ENCODE peak calls at places on chromosomes 6 and 20, in eight cellular contexts. P is astrocyte of the cerebellum, A is PC-3, D is neural progenitor cell, X is right atrium auricular region, T is K562, L is adipocyte, N is astrocyte of the spinal cord. E is an unnamed sample.

GRCh38 chr6:17863971-17864754 is 123.3 kb downstream of the KIF13A start:
- DNase-seq in P (no peak), A (peak; percentile 96), D (no peak), X (no peak), T (peak; percentile 50), L (peak; percentile 67), N (peak; percentile 71), E (peak; percentile 24)

GRCh38 chr6:5302220-5302946 is 41.1 kb downstream of the FARS2 start:
- DNase-seq in P (peak; percentile 55), A (no peak), D (no peak), X (no peak), T (peak; percentile 79), L (no peak), N (peak; percentile 26), E (no peak)

GRCh38 chr6:170074907-170075306 is 216.0 kb downstream of the DLL1 start:
- DNase-seq in P (no peak), A (no peak), D (no peak), X (no peak), T (no peak), L (no peak), N (no peak), E (no peak)

GRCh38 chr6:89938014-89938413 is 43.7 kb downstream of the GJA10 start:
- DNase-seq in P (no peak), A (no peak), D (no peak), X (no peak), T (no peak), L (no peak), N (no peak), E (no peak)

GRCh38 chr6:42460892-42461291 is 9.2 kb upstream of the TRERF1 start:
- DNase-seq in P (no peak), A (no peak), D (no peak), X (no peak), T (no peak), L (peak; percentile 65), N (peak; percentile 9), E (no peak)

GRCh38 chr6:158972241-158973233 is 27.5 kb downstream of the RSPH3 start:
- DNase-seq in P (peak; percentile 39), A (peak; percentile 75), D (peak; percentile 35), X (no peak), T (peak; percentile 71), L (peak; percentile 82), N (peak; percentile 70), E (peak; percentile 15)

GRCh38 chr6:24883618-24884017 is 52.1 kb downstream of the RIPOR2 start:
- DNase-seq in P (peak; percentile 9), A (peak; percentile 73), D (no peak), X (no peak), T (no peak), L (peak; percentile 67), N (peak; percentile 56), E (no peak)

GRCh38 chr6:135722182-135722581 is 129.3 kb upstream of the PDE7B start:
- DNase-seq in P (no peak), A (peak; percentile 79), D (no peak), X (no peak), T (no peak), L (no peak), N (no peak), E (no peak)

GRCh38 chr20:59993736-59994484 is 35.7 kb downstream of the CDH26 start:
- DNase-seq in P (no peak), A (no peak), D (peak; percentile 16), X (no peak), T (no peak), L (no peak), N (no peak), E (no peak)

GRCh38 chr6:152273638-152274037 is 363.5 kb downstream of the SYNE1 start:
- DNase-seq in P (no peak), A (no peak), D (peak; percentile 44), X (no peak), T (no peak), L (no peak), N (peak; percentile 11), E (no peak)

GRCh38 chr6:35173068-35174042 is 32.2 kb upstream of the TCP11 start:
- DNase-seq in P (no peak), A (peak; percentile 74), D (no peak), X (no peak), T (no peak), L (no peak), N (no peak), E (no peak)

GRCh38 chr6:165762876-165763275 is 99.8 kb upstream of the PDE10A start:
- DNase-seq in P (peak; percentile 3), A (no peak), D (no peak), X (no peak), T (no peak), L (no peak), N (no peak), E (no peak)

GRCh38 chr6:37556884-37557644 is 57.4 kb upstream of the CCDC167 start:
- DNase-seq in P (no peak), A (no peak), D (no peak), X (no peak), T (no peak), L (no peak), N (no peak), E (no peak)

GRCh38 chr20:16864958-16865357 is 116.8 kb downstream of the OTOR start:
- DNase-seq in P (no peak), A (no peak), D (no peak), X (no peak), T (no peak), L (no peak), N (no peak), E (no peak)

DNA sequence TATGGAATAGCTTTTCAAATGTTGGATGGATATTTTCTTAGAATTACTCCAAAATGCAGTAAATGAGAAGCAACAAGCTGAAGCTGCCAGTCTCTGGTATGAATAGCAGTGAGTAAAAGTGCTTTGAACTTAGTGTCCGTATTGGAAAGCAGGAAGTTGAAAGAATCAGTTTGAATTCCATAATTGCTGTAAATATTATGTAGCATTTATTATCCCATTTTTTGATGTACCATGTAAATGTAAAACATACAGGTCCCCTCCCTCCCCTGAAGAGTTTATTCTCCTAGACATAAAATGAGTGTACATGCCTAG is 113.5 kb downstream of the SLC16A10 start:
- DNase-seq in P (no peak), A (no peak), D (no peak), X (no peak), T (no peak), L (no peak), N (no peak), E (no peak)
- H3K4me3 ChIP-seq in P (no peak overlapping the region), A (no peak overlapping the region), D (no peak overlapping the region), X (no peak overlapping the region), T (no peak overlapping the region), L (no peak overlapping the region), N (no peak overlapping the region), E (no peak overlapping the region)

GRCh38 chr20:61748376-61748775 is 317.3 kb downstream of the TAF4 start:
- DNase-seq in P (peak; percentile 31), A (no peak), D (no peak), X (no peak), T (no peak), L (no peak), N (peak; percentile 65), E (no peak)

GRCh38 chr20:61752576-61752975 is 313.1 kb downstream of the TAF4 start:
- DNase-seq in P (no peak), A (no peak), D (no peak), X (no peak), T (no peak), L (no peak), N (no peak), E (no peak)

GRCh38 chr20:61753196-61753942 is 312.3 kb downstream of the TAF4 start:
- DNase-seq in P (peak; percentile 57), A (no peak), D (no peak), X (no peak), T (no peak), L (peak; percentile 4), N (peak; percentile 56), E (no peak)

GRCh38 chr20:61749406-61750075 is 316.1 kb downstream of the TAF4 start:
- DNase-seq in P (no peak), A (no peak), D (no peak), X (no peak), T (no peak), L (no peak), N (peak; percentile 7), E (no peak)

GRCh38 chr20:61750093-61750492 is 315.6 kb downstream of the TAF4 start:
- DNase-seq in P (no peak), A (no peak), D (no peak), X (no peak), T (no peak), L (no peak), N (no peak), E (no peak)
- H3K4me3 ChIP-seq in P (no peak overlapping the region), A (no peak overlapping the region), D (no peak overlapping the region), X (no peak overlapping the region), T (no peak overlapping the region), L (no peak overlapping the region), N (no peak overlapping the region), E (no peak overlapping the region)

DNA sequence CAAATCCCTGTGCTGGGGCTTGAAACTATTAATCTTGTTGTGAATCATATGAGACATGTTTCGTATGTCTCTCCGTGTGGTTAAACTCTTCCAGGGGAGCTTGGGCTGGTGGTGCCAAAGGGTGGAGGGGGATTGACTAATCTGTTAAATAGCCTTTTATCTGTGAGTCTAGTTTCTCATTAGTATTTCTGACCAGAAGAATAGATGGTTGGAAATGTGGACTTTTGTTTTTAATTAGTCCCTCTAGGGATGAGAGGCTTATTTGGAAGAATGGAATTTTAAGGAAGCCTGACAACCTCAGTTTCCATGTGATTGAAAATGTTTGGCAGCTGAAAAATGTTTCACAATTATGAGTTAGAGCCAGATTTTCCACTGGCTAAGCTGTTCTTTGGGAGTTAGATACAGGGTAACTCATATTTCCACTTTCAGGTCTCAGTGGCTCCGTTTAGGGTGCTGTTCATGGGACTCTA is 117.3 kb downstream of the BCKDHB start:
- DNase-seq in P (peak; percentile 64), A (no peak), D (no peak), X (no peak), T (no peak), L (peak; percentile 77), N (peak; percentile 43), E (no peak)
- H3K4me3 ChIP-seq in P (no peak overlapping the region), A (no peak overlapping the region), D (no peak overlapping the region), X (no peak overlapping the region), T (no peak overlapping the region), L (peak overlapping the region; percentile 56), N (no peak overlapping the region), E (no peak overlapping the region)

GRCh38 chr20:15396900-15397299 is 1059.5 kb upstream of the FLRT3 start:
- DNase-seq in P (no peak), A (no peak), D (peak; percentile 13), X (no peak), T (no peak), L (peak; percentile 18), N (no peak), E (no peak)

GRCh38 chr20:15396026-15396425 is 1058.6 kb upstream of the FLRT3 start:
- DNase-seq in P (no peak), A (peak; percentile 76), D (no peak), X (no peak), T (no peak), L (no peak), N (no peak), E (no peak)

GRCh38 chr20:15399781-15400180 is 1062.4 kb upstream of the FLRT3 start:
- DNase-seq in P (no peak), A (no peak), D (no peak), X (no peak), T (no peak), L (no peak), N (no peak), E (no peak)

DNA sequence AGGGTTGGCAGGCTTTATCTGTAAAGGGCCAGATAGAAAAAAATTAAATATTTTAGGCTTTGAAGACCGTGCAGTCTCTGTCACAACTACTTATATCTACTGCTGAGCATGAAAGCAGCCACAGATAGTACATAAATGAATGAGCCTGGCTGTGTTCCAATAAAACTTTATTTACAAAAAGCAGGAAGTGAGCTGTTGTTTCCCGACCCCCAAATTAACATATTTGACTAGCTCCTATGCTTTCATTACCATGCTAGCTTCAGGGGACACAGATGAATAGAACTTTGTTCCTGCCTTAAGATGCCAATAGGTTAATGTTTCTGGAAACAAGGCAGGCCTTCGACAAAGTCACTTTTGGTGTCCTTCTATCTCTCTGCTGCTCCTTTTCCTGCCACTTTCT is 1058.0 kb upstream of the FLRT3 start:
- DNase-seq in P (no peak), A (no peak), D (no peak), X (no peak), T (no peak), L (no peak), N (no peak), E (no peak)
- H3K4me3 ChIP-seq in P (no peak overlapping the region), A (no peak overlapping the region), D (no peak overlapping the region), X (no peak overlapping the region), T (no peak overlapping the region), L (no peak overlapping the region), N (no peak overlapping the region), E (no peak overlapping the region)

E was measured in prostate gland.